ENCODE peak calls at places on chromosomes 11 and 22, in seven cellular contexts. A, D, S, M, T, H and Q are unnamed samples.

GRCh38 chr11:92266821-92267220 is 42.2 kb downstream of the FAT3 start:
- DNase-seq in D (no peak), S (no peak), H (no peak), A (no peak), M (no peak), T (no peak), Q (no peak)

GRCh38 chr11:118607401-118608267 is at the start of gene PHLDB1:
- DNase-seq in D (peak), M (no peak), T (no peak), H (peak), A (peak), S (peak), Q (peak)

GRCh38 chr11:15276616-15277015 is 161.9 kb downstream of the INSC start:
- DNase-seq in T (peak), S (no peak), D (no peak), A (no peak), M (no peak), H (no peak), Q (no peak)

GRCh38 chr22:27347951-27348350 is 453.6 kb downstream of the MN1 start:
- DNase-seq in A (no peak), H (no peak), D (no peak), M (no peak), S (no peak), T (no peak), Q (no peak)

GRCh38 chr11:61596990-61597389 is 16.1 kb upstream of the SYT7 start:
- DNase-seq in M (no peak), H (no peak), D (no peak), S (no peak), T (no peak), A (no peak), Q (no peak)

GRCh38 chr11:46346886-46347636 is at the start of gene DGKZ:
- DNase-seq in S (peak), M (no peak), H (peak), T (peak), D (peak), A (peak), Q (peak)

GRCh38 chr11:124807660-124808270 is 7.6 kb upstream of the MSANTD2 start:
- DNase-seq in H (no peak), M (no peak), T (no peak), D (no peak), S (no peak), A (no peak), Q (no peak)

GRCh38 chr11:36775157-36775556 is 177.1 kb upstream of the RAG2 start:
- DNase-seq in S (no peak), M (no peak), T (no peak), H (no peak), D (no peak), A (no peak), Q (no peak)

GRCh38 chr11:20089357-20089756 is 70.9 kb downstream of the DBX1 start:
- DNase-seq in A (no peak), M (no peak), S (no peak), H (no peak), D (no peak), T (no peak), Q (no peak)

GRCh38 chr11:10490398-10491232 is 35.6 kb downstream of the AMPD3 start:
- DNase-seq in T (peak), M (no peak), H (peak), A (peak), S (peak), D (peak), Q (peak)

GRCh38 chr22:27801197-27801615 is 350 bp downstream of the MN1 start:
- DNase-seq in M (no peak), T (no peak), A (peak), D (peak), S (peak), H (no peak), Q (peak)

GRCh38 chr11:107385361-107385982 is 72.2 kb downstream of the CWF19L2 start:
- DNase-seq in M (no peak), D (no peak), S (no peak), A (no peak), T (peak), H (no peak), Q (no peak)

GRCh38 chr11:17405232-17406005 is 17.0 kb upstream of the KCNJ11 start:
- DNase-seq in A (peak), H (no peak), S (peak), M (no peak), D (peak), T (peak), Q (no peak)

GRCh38 chr11:17649696-17650600 is 69.4 kb upstream of the MYOD1 start:
- DNase-seq in D (no peak), A (no peak), T (no peak), S (no peak), M (no peak), H (no peak), Q (no peak)

GRCh38 chr11:100612766-100613165 is 74.3 kb upstream of the ARHGAP42 start:
- DNase-seq in M (no peak), D (no peak), T (no peak), S (no peak), A (no peak), H (no peak), Q (no peak)

GRCh38 chr11:5234390-5234834 is at the start of gene HBD:
- DNase-seq in S (no peak), A (no peak), M (no peak), T (no peak), H (no peak), D (no peak), Q (no peak)

GRCh38 chr22:44049369-44050231 is 25.5 kb downstream of the PARVB start:
- DNase-seq in D (peak), H (no peak), T (no peak), M (no peak), S (no peak), A (no peak), Q (peak)

GRCh38 chr11:47913569-47914244 is 65.6 kb upstream of the NUP160 start:
- DNase-seq in H (no peak), T (no peak), M (no peak), A (no peak), D (no peak), S (no peak), Q (no peak)

GRCh38 chr22:35065796-35066218 is at the start of gene ISX:
- DNase-seq in D (no peak), T (no peak), H (no peak), S (peak), M (no peak), A (no peak), Q (no peak)

GRCh38 chr22:45318558-45319318 is 9.0 kb downstream of the FAM118A start:
- DNase-seq in T (no peak), D (no peak), M (no peak), A (no peak), H (no peak), S (no peak), Q (no peak)

GRCh38 chr22:33300165-33300564 is 242.0 kb upstream of the SYN3 start:
- DNase-seq in S (no peak), T (no peak), M (no peak), H (no peak), D (no peak), A (peak), Q (no peak)

GRCh38 chr11:63670077-63670737 is 969 bp downstream of the ATL3 start:
- DNase-seq in H (no peak), T (no peak), A (no peak), M (no peak), S (no peak), D (no peak), Q (no peak)

GRCh38 chr22:43992331-43992821 is 31.7 kb upstream of the PARVB start:
- DNase-seq in S (no peak), A (no peak), M (no peak), H (no peak), T (no peak), D (no peak), Q (no peak)

GRCh38 chr22:29757096-29757495 is 9.7 kb downstream of the ZMAT5 start:
- DNase-seq in A (no peak), D (no peak), M (no peak), S (no peak), H (no peak), T (no peak), Q (no peak)

GRCh38 chr11:10716122-10716521 is 22.6 kb upstream of the IRAG1 start:
- DNase-seq in D (no peak), S (no peak), H (no peak), M (no peak), A (no peak), T (no peak), Q (no peak)

GRCh38 chr22:17896552-17896951 is 122.3 kb upstream of the BID start:
- DNase-seq in D (peak), S (no peak), T (no peak), M (no peak), H (no peak), A (peak), Q (no peak)

GRCh38 chr11:76802621-76803020 is 19.5 kb downstream of the TSKU start:
- DNase-seq in A (no peak), D (no peak), H (no peak), M (no peak), S (no peak), T (no peak), Q (no peak)

GRCh38 chr11:64998141-64998540 is 1.4 kb upstream of the BATF2 start:
- DNase-seq in S (peak), H (no peak), D (no peak), T (no peak), A (no peak), M (no peak), Q (no peak)

GRCh38 chr11:2518112-2518982 is 73.5 kb downstream of the KCNQ1 start:
- DNase-seq in A (no peak), D (no peak), T (no peak), H (peak), S (peak), M (no peak), Q (no peak)

GRCh38 chr11:110776091-110776490 is 63.9 kb upstream of the ARHGAP20 start:
- DNase-seq in A (no peak), H (no peak), M (no peak), S (no peak), D (no peak), T (no peak), Q (no peak)

GRCh38 chr22:23762866-23763578 is at the start of gene C22orf15:
- DNase-seq in S (no peak), T (no peak), A (no peak), M (no peak), D (no peak), H (no peak), Q (no peak)
- TF ChIP-seq POLR2A in S (no peak), T (no peak), A (no peak), M (no peak), D (no peak), H (no peak), Q (no peak)

DNA sequence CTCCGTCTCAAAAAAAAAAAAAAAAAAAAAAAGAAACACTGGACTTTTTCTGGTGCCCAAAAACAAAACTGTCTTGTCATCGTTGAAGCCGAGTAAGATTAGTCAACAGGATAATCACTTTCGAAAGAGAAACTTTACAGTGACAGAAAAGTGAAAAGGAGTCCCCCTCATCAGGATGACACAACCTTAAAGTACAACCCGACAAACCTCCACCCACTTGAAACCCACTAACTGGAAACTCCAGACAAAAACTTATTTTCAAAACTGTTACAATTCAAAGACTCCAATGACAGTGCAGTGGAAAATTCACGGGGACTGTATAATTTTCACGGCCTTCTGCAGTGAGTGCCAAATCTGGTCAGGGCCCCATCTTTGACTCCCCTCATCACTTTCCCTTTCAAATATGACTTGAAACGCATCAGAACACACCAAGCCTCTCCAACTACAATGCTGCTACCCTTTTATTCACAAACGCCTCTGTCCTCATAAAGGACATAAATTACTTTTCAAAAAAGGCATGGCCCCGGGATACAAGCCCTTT is 1.2 kb downstream of the DENND5A start:
- DNase-seq in S (no peak), H (no peak), M (no peak), A (no peak), T (no peak), D (no peak), Q (peak)
- TF ChIP-seq POLR2A in S (no peak), H (no peak), M (no peak), A (no peak), T (no peak), D (no peak), Q (no peak)

GRCh38 chr11:78139422-78140391 is at the start of gene ALG8:
- DNase-seq in S (peak), A (peak), T (peak), D (peak), M (peak), H (peak), Q (peak)
- TF ChIP-seq POLR2A in S (peak), A (peak), T (peak), D (no peak), M (peak), H (no peak), Q (peak)

DNA sequence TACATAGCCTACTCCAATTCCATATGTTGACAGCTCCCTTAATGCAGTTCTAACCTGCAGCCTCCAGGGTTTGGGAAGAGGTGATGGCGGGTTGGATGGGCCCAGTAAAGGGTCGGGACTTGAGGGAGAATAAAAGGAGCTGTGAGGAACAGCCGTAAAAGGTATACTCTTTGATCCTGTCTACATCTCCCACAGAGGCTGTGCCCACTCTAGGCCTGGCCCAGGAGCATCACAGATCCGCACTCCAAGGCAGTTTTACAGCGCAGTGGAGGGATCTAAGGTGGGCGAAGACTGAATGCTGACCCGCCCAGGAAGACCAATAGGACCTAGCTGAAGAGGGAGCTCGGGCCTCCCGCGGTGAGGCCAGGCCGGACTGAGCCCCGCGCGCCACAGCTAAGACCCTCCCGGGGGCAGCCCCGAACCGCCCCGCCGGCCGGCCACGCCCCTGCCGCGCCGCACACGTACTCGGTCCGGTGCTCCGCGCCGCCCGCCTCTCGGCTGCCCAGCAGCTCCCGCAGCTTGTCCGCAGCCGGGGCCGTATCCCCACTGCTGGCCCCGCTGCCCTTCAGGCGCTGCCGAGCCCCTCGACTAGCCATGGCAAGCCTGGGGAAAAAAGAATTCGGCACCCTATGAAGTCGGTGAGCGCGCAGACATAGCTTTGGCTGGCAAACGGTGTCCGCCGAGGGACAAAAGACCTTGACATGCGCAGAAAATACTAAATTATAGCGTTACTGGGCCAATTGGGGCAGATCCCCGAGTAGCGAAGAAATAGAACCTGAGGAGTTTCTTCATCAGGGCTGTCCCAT is at the start of gene ALG9:
- DNase-seq in T (peak), D (peak), H (peak), M (no peak), A (peak), S (peak), Q (peak)
- TF ChIP-seq POLR2A in T (peak), D (no peak), H (no peak), M (no peak), A (peak), S (no peak), Q (peak)

GRCh38 chr22:21945453-21946261 is 7.0 kb downstream of the PPM1F start:
- DNase-seq in S (no peak), A (peak), T (no peak), H (no peak), M (no peak), D (no peak), Q (no peak)
- TF ChIP-seq POLR2A in S (no peak), A (no peak), T (no peak), H (no peak), M (no peak), D (no peak), Q (no peak)